ENCODE peak calls at places on chromosomes 12 and 14, in four cellular contexts. One of them, this sample, is unnamed.

GRCh38 chr14:21494902-21495762 is 16.0 kb downstream of the METTL3 start:
- DNase-seq in activated gamma-delta T cell treated with anti-CD3 and anti-CD28 coated beads, Interleukin-2, amount 50 U/mL, for 16 hours: no peak
- DNase-seq in mesothelial cell of epicardium: no peak
- DNase-seq in HS-5: no peak
- DNase-seq in this sample: no peak

GRCh38 chr12:110935588-110935987 is 15.2 kb upstream of the MYL2 start:
- DNase-seq in mesothelial cell of epicardium: no peak
- DNase-seq in HS-5: no peak
- DNase-seq in activated gamma-delta T cell treated with anti-CD3 and anti-CD28 coated beads, Interleukin-2, amount 50 U/mL, for 16 hours: no peak
- DNase-seq in this sample: no peak

GRCh38 chr12:121576851-121577391 is 3.9 kb downstream of the KDM2B start:
- DNase-seq in mesothelial cell of epicardium: no peak
- DNase-seq in HS-5: peak
- DNase-seq in activated gamma-delta T cell treated with anti-CD3 and anti-CD28 coated beads, Interleukin-2, amount 50 U/mL, for 16 hours: no peak
- DNase-seq in this sample: peak

GRCh38 chr12:104673294-104674062 is 216.7 kb downstream of the CHST11 start:
- DNase-seq in HS-5: no peak
- DNase-seq in mesothelial cell of epicardium: no peak
- DNase-seq in activated gamma-delta T cell treated with anti-CD3 and anti-CD28 coated beads, Interleukin-2, amount 50 U/mL, for 16 hours: no peak
- DNase-seq in this sample: no peak

GRCh38 chr12:66603458-66603857 is 75.4 kb downstream of the GRIP1 start:
- DNase-seq in mesothelial cell of epicardium: no peak
- DNase-seq in HS-5: no peak
- DNase-seq in activated gamma-delta T cell treated with anti-CD3 and anti-CD28 coated beads, Interleukin-2, amount 50 U/mL, for 16 hours: no peak
- DNase-seq in this sample: peak

GRCh38 chr12:32305163-32305562 is 94.2 kb upstream of the FGD4 start:
- DNase-seq in mesothelial cell of epicardium: no peak
- DNase-seq in activated gamma-delta T cell treated with anti-CD3 and anti-CD28 coated beads, Interleukin-2, amount 50 U/mL, for 16 hours: no peak
- DNase-seq in HS-5: no peak
- DNase-seq in this sample: no peak

GRCh38 chr14:76500011-76500410 is 124.1 kb downstream of the ESRRB start:
- DNase-seq in mesothelial cell of epicardium: no peak
- DNase-seq in HS-5: peak
- DNase-seq in activated gamma-delta T cell treated with anti-CD3 and anti-CD28 coated beads, Interleukin-2, amount 50 U/mL, for 16 hours: no peak
- DNase-seq in this sample: peak

GRCh38 chr12:91404362-91404899 is 221.8 kb upstream of the DCN start:
- DNase-seq in HS-5: no peak
- DNase-seq in activated gamma-delta T cell treated with anti-CD3 and anti-CD28 coated beads, Interleukin-2, amount 50 U/mL, for 16 hours: no peak
- DNase-seq in mesothelial cell of epicardium: no peak
- DNase-seq in this sample: no peak

GRCh38 chr14:72416892-72417291 is 477.0 kb downstream of the DPF3 start:
- DNase-seq in mesothelial cell of epicardium: no peak
- DNase-seq in HS-5: no peak
- DNase-seq in activated gamma-delta T cell treated with anti-CD3 and anti-CD28 coated beads, Interleukin-2, amount 50 U/mL, for 16 hours: no peak
- DNase-seq in this sample: peak

GRCh38 chr14:22227084-22227483 is 361.9 kb downstream of the DAD1 start:
- DNase-seq in mesothelial cell of epicardium: no peak
- DNase-seq in HS-5: no peak
- DNase-seq in activated gamma-delta T cell treated with anti-CD3 and anti-CD28 coated beads, Interleukin-2, amount 50 U/mL, for 16 hours: no peak
- DNase-seq in this sample: no peak

GRCh38 chr12:22856120-22856699 is 231.2 kb downstream of the ETNK1 start:
- DNase-seq in activated gamma-delta T cell treated with anti-CD3 and anti-CD28 coated beads, Interleukin-2, amount 50 U/mL, for 16 hours: no peak
- DNase-seq in HS-5: peak
- DNase-seq in mesothelial cell of epicardium: no peak
- DNase-seq in this sample: peak

GRCh38 chr12:53200458-53201169 is 6.4 kb downstream of the ITGB7 start:
- DNase-seq in HS-5: no peak
- DNase-seq in activated gamma-delta T cell treated with anti-CD3 and anti-CD28 coated beads, Interleukin-2, amount 50 U/mL, for 16 hours: no peak
- DNase-seq in mesothelial cell of epicardium: no peak
- DNase-seq in this sample: no peak

This sample was measured in PC-3.